ENCODE peak calls at places on chromosomes 13 and 19, in eight cellular contexts. K is ovary, T is astrocyte of the spinal cord, E is AG04450, V is choroid plexus epithelial cell, J is epithelial cell of esophagus, I is cardiac fibroblast, U is GM06990. X is an unnamed sample.

GRCh38 chr13:26951581-26952177 is 191.1 kb upstream of the GPR12 start:
- DNase-seq in K (peak), T (no peak), E (no peak), V (no peak), J (no peak), I (no peak), U (no peak), X (no peak)

GRCh38 chr19:10876459-10877240 is 5.3 kb downstream of the CARM1 start:
- DNase-seq in K (no peak), T (no peak), E (no peak), V (no peak), J (no peak), I (no peak), U (peak), X (no peak)

GRCh38 chr19:55377356-55378131 is 918 bp downstream of the TMEM190 start:
- DNase-seq in K (no peak), T (no peak), E (no peak), V (no peak), J (no peak), I (no peak), U (no peak), X (no peak)

GRCh38 chr19:4988770-4989251 is 19.9 kb downstream of the KDM4B start:
- DNase-seq in K (no peak), T (peak), E (peak), V (peak), J (peak), I (peak), U (no peak), X (no peak)

GRCh38 chr13:40583738-40584137 is 82.7 kb downstream of the FOXO1 start:
- DNase-seq in K (no peak), T (no peak), E (no peak), V (no peak), J (no peak), I (no peak), U (no peak), X (no peak)

GRCh38 chr19:2461751-2462634 is 5.2 kb upstream of the LMNB2 start:
- DNase-seq in K (peak), T (peak), E (no peak), V (peak), J (peak), I (peak), U (peak), X (no peak)

GRCh38 chr13:75760182-75760981 is 124.3 kb downstream of the LMO7 start:
- DNase-seq in K (no peak), T (no peak), E (no peak), V (peak), J (peak), I (peak), U (no peak), X (no peak)

GRCh38 chr13:99496322-99497142 is 4.7 kb upstream of the TM9SF2 start:
- DNase-seq in K (peak), T (no peak), E (no peak), V (peak), J (no peak), I (peak), U (peak), X (no peak)

GRCh38 chr13:51739403-51740112 is 64.4 kb downstream of the DHRS12 start:
- DNase-seq in K (no peak), T (no peak), E (no peak), V (no peak), J (no peak), I (peak), U (no peak), X (no peak)

GRCh38 chr13:46469064-46469463 is 82.0 kb upstream of the RUBCNL start:
- DNase-seq in K (no peak), T (no peak), E (no peak), V (peak), J (no peak), I (peak), U (no peak), X (peak)

GRCh38 chr13:49110122-49110831 is 109.9 kb upstream of the MLNR start:
- DNase-seq in K (peak), T (peak), E (peak), V (peak), J (peak), I (peak), U (peak), X (peak)

GRCh38 chr19:15701757-15702589 is 25.9 kb upstream of the OR10H2 start:
- DNase-seq in K (no peak), T (no peak), E (no peak), V (no peak), J (peak), I (no peak), U (no peak), X (no peak)

GRCh38 chr13:112055417-112056206 is 11.3 kb upstream of the SOX1 start:
- DNase-seq in K (no peak), T (no peak), E (no peak), V (no peak), J (no peak), I (no peak), U (no peak), X (no peak)

GRCh38 chr13:95355491-95355890 is 54.2 kb upstream of the ABCC4 start:
- DNase-seq in K (no peak), T (peak), E (peak), V (peak), J (peak), I (peak), U (no peak), X (peak)

GRCh38 chr13:100149389-100149788 is 60.5 kb downstream of the PCCA start:
- DNase-seq in K (no peak), T (no peak), E (no peak), V (peak), J (no peak), I (no peak), U (no peak), X (no peak)

GRCh38 chr13:71320452-71320851 is 546.6 kb downstream of the DACH1 start:
- DNase-seq in K (no peak), T (peak), E (peak), V (peak), J (peak), I (peak), U (no peak), X (no peak)

GRCh38 chr13:114007566-114007965 is 33.7 kb upstream of the C13orf46 start:
- DNase-seq in K (no peak), T (no peak), E (no peak), V (no peak), J (no peak), I (no peak), U (no peak), X (no peak)

GRCh38 chr19:4191044-4191443 is 8.6 kb downstream of the ANKRD24 start:
- DNase-seq in K (no peak), T (no peak), E (no peak), V (no peak), J (no peak), I (no peak), U (no peak), X (no peak)

GRCh38 chr13:41568990-41569387 is 111.6 kb downstream of the RGCC start:
- DNase-seq in K (no peak), T (peak), E (no peak), V (peak), J (no peak), I (peak), U (no peak), X (no peak)

GRCh38 chr13:62793850-62794249 is 1378.2 kb upstream of the PCDH20 start:
- DNase-seq in K (no peak), T (no peak), E (no peak), V (no peak), J (no peak), I (no peak), U (no peak), X (no peak)

GRCh38 chr13:24123761-24124160 is 36.8 kb upstream of the SPATA13 start:
- DNase-seq in K (no peak), T (no peak), E (no peak), V (no peak), J (no peak), I (no peak), U (no peak), X (no peak)

GRCh38 chr13:24128962-24129361 is 31.6 kb upstream of the SPATA13 start:
- DNase-seq in K (no peak), T (no peak), E (no peak), V (no peak), J (no peak), I (no peak), U (no peak), X (no peak)

GRCh38 chr13:24127116-24127631 is 33.3 kb upstream of the SPATA13 start:
- DNase-seq in K (no peak), T (peak), E (no peak), V (peak), J (peak), I (no peak), U (no peak), X (no peak)

GRCh38 chr13:24128112-24128511 is 32.4 kb upstream of the SPATA13 start:
- DNase-seq in K (no peak), T (no peak), E (no peak), V (no peak), J (peak), I (no peak), U (no peak), X (no peak)

GRCh38 chr13:24124789-24125476 is 35.6 kb upstream of the SPATA13 start:
- DNase-seq in K (no peak), T (no peak), E (no peak), V (no peak), J (no peak), I (no peak), U (peak), X (no peak)
- TF ChIP-seq CTCF in K (no peak), T (no peak), E (no peak), V (no peak), J (no peak), I (no peak), U (no peak), X (no peak)

DNA sequence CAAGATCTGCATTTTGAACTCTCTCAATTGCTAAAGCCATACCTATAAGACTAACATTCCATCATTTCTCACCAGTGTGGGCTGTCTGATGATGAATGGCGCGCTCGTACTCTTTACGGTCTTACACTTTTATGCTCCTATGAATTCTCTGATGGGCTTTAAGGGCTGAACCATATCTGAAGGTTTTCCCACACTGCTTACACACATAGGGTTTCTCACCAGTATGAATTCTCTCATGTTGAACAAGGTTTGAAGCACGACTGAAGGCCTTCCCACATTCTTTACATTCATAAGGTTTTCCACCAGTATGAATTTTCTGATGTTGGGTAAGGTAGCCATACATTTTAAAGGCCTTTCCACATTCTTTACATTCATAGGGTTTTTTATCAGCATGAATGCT is 18.8 kb upstream of the ZNF607 start:
- DNase-seq in K (no peak), T (no peak), E (no peak), V (no peak), J (no peak), I (no peak), U (no peak), X (no peak)
- H3K4me3 ChIP-seq in K (no peak), T (no peak), E (no peak), V (no peak), J (no peak), I (no peak), U (no peak), X (no peak)

GRCh38 chr19:28239270-28239669 is 973.7 kb downstream of the UQCRFS1 start:
- DNase-seq in K (no peak), T (no peak), E (no peak), V (peak), J (no peak), I (peak), U (no peak), X (no peak)
- TF ChIP-seq CTCF in K (no peak), T (peak), E (no peak), V (peak), J (no peak), I (peak), U (peak), X (no peak)

GRCh38 chr19:6091771-6092291 is 18.5 kb downstream of the RFX2 start:
- DNase-seq in K (no peak), T (peak), E (no peak), V (peak), J (no peak), I (no peak), U (no peak), X (no peak)

GRCh38 chr19:6095760-6096159 is 14.5 kb downstream of the RFX2 start:
- DNase-seq in K (no peak), T (no peak), E (no peak), V (no peak), J (no peak), I (no peak), U (no peak), X (no peak)

GRCh38 chr19:6090634-6091033 is 19.7 kb downstream of the RFX2 start:
- DNase-seq in K (no peak), T (no peak), E (no peak), V (no peak), J (no peak), I (no peak), U (no peak), X (no peak)

GRCh38 chr19:6088677-6089063 is 21.6 kb downstream of the RFX2 start:
- DNase-seq in K (no peak), T (peak), E (no peak), V (peak), J (peak), I (no peak), U (no peak), X (no peak)

DNA sequence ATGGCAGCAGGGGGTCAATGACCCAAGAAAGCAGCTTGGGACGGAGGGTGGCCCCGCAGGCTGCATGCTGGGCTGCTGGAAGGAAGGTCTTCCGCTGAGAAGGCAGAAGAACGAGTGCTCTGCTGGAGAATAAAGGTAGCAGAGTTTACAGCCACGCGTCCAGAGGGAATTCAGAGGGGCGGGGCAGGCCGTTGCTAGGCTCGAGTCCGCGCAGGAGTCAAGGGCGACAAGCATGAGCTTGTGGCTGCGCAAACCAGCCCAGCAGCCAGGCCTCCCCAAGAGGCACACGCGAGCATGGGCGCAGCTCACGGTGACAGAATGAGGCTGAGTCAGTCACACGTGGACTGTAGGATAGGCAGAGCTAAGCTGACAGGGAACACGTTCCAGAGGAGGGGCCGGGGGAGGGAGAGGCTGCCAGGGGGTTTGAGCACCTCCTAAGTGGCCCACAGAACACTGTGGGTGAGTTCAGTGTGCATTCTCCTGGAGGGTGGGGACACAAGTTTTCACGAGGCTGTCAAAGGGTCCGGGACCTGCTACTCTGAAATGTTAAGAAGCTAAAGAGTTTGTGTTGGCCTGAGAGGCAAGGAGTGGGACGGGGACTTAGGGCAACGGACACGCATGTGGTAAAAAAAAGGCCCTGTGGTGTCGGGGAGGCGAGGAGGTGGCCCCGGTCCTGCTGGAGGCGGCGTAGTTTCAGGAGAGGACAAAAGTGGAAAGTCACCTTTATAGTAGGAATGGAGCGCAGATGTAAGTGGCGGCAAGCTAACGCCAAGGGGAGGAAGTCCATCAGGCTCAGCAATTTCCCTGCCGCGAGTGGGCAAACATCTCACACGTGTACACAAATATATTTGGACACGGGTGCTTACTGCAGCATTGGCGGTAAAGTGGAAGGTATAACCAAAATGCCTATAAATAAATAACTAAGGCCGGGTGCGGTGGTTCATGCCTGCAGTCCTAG is 17.7 kb downstream of the RFX2 start:
- DNase-seq in K (peak), T (peak), E (no peak), V (peak), J (peak), I (peak), U (no peak), X (no peak)
- H3K4me3 ChIP-seq in K (peak), T (peak), E (peak), V (peak), J (peak), I (no peak), U (no peak), X (peak)

GRCh38 chr13:111050539-111050879 is 64.6 kb upstream of the ARHGEF7 start:
- DNase-seq in K (no peak), T (no peak), E (no peak), V (no peak), J (no peak), I (no peak), U (no peak), X (no peak)
- TF ChIP-seq CTCF in K (no peak), T (no peak), E (no peak), V (no peak), J (no peak), I (no peak), U (no peak), X (no peak)

GRCh38 chr19:719081-719512 is 10.4 kb downstream of the PALM start:
- DNase-seq in K (peak), T (no peak), E (no peak), V (peak), J (no peak), I (peak), U (no peak), X (no peak)
- H3K4me3 ChIP-seq in K (peak), T (no peak), E (no peak), V (no peak), J (no peak), I (no peak), U (no peak), X (no peak)

DNA sequence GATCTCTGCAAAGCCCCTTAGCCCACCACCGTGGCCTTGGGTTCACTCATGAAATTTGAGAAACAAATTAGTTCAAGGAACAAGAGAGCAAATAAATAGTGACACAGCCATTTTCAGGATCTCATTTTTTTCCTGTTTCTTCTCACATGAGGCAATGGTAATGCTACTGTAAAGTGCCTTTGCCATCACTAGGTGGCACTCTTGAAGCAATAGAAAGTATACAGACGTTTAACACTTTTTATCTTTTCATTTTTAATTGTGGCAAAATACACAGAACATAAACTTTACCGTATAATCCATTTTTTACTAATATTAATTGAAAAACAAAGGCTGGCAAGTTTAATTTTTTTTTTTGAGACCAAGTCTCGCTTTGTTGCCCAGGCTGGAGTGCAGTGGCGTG is 76.9 kb upstream of the ZNF835 start:
- DNase-seq in K (peak), T (no peak), E (no peak), V (peak), J (no peak), I (peak), U (no peak), X (no peak)
- TF ChIP-seq CTCF in K (peak), T (no peak), E (no peak), V (no peak), J (no peak), I (peak), U (no peak), X (no peak)

GRCh38 chr19:39823693-39824092 is 10.3 kb downstream of the DYRK1B start:
- DNase-seq in K (no peak), T (no peak), E (no peak), V (no peak), J (no peak), I (no peak), U (no peak), X (no peak)
- H3K4me3 ChIP-seq in K (peak), T (peak), E (peak), V (peak), J (peak), I (peak), U (peak), X (peak)

DNA sequence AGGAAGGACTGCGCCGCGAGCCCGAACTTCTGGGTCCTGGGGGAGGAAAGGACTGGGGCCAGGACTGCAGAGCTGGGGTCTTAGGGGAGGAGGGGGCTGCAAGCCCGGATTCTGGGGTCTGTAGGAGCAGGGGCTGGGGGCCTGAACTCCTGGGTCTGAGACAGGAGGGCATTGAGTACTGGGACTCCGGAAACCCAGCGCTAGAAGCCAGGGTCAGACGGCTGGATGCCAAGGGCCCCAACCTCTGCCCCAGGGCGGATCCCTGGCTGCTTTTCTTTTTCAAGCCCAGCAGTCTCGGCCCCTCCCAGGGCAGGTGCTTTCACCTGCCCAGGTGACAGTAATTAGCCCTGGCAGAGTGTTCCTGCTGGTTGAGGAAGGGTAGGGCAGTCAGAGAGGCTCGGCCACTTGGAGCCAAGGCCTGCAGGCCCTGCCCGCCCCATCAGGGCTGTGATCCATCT is 2.3 kb downstream of the MYH14 start:
- DNase-seq in K (no peak), T (no peak), E (no peak), V (no peak), J (peak), I (no peak), U (no peak), X (no peak)
- TF ChIP-seq CTCF in K (no peak), T (no peak), E (no peak), V (no peak), J (peak), I (no peak), U (no peak), X (no peak)

GRCh38 chr19:1410789-1411188 is 3.4 kb downstream of the DAZAP1 start:
- DNase-seq in K (peak), T (no peak), E (no peak), V (no peak), J (no peak), I (no peak), U (no peak), X (no peak)

GRCh38 chr19:1410136-1410786 is 2.9 kb downstream of the DAZAP1 start:
- DNase-seq in K (peak), T (peak), E (no peak), V (peak), J (no peak), I (peak), U (no peak), X (no peak)

GRCh38 chr19:1411255-1412191 is 4.1 kb downstream of the DAZAP1 start:
- DNase-seq in K (peak), T (peak), E (no peak), V (no peak), J (peak), I (peak), U (no peak), X (no peak)

GRCh38 chr19:1412995-1413889 is 5.9 kb downstream of the DAZAP1 start:
- DNase-seq in K (peak), T (no peak), E (no peak), V (no peak), J (no peak), I (no peak), U (no peak), X (no peak)

GRCh38 chr19:1412323-1412923 is 5.0 kb downstream of the DAZAP1 start:
- DNase-seq in K (peak), T (no peak), E (no peak), V (no peak), J (no peak), I (no peak), U (no peak), X (no peak)
- H3K4me3 ChIP-seq in K (no peak), T (no peak), E (no peak), V (no peak), J (no peak), I (no peak), U (no peak), X (no peak)

X was measured in AG04449.